ENCODE peak calls at places on chromosomes 4 and X, in seven cellular contexts. C is MM.1S; U is activated T-helper 2 cell treated with anti-CD3 and anti-CD28 coated beads, Interferon-gamma antibody, Interleukin-2, Interleukin-4, amounts not matched to agents 10 μg/mL and 5 μg/mL and 100 μg/mL, durations not matched to agents 14 hours and 24 hours and 36 hours; L is left cardiac atrium; Z is fibroblast of pulmonary artery; S is LoVo; P is activated CD8-positive, alpha-beta memory T cell treated with anti-CD3 and anti-CD28 coated beads for 4 hours. V is an unnamed sample.

GRCh38 chr4:174696657-174697056 is 132.4 kb downstream of the GLRA3 start:
- DNase-seq in C (no peak), U (no peak), L (no peak), Z (no peak), S (no peak), P (no peak), V (no peak)

GRCh38 chr4:123783936-123784335 is 387.3 kb downstream of the SPRY1 start:
- DNase-seq in C (no peak), U (no peak), L (no peak), Z (no peak), S (no peak), P (no peak), V (peak; percentile 18)

GRCh38 chrX:2888309-2888708 is 40.8 kb downstream of the ARSD start:
- DNase-seq in C (no peak), U (no peak), L (no peak), Z (no peak), S (no peak), P (no peak), V (no peak)

GRCh38 chrX:47927212-47927611 is 76.6 kb downstream of the ZNF182 start:
- DNase-seq in C (no peak), U (no peak), L (no peak), Z (no peak), S (no peak), P (no peak), V (no peak)

GRCh38 chr4:16914208-16914607 is 15.8 kb upstream of the LDB2 start:
- DNase-seq in C (peak; percentile 7), U (no peak), L (no peak), Z (peak; percentile 65), S (no peak), P (no peak), V (no peak)

GRCh38 chrX:110520053-110520452 is 161.4 kb downstream of the RTL9 start:
- DNase-seq in C (no peak), U (no peak), L (no peak), Z (no peak), S (no peak), P (no peak), V (no peak)

GRCh38 chrX:11887175-11887574 is 129.1 kb downstream of the MSL3 start:
- DNase-seq in C (no peak), U (no peak), L (no peak), Z (no peak), S (no peak), P (no peak), V (no peak)

GRCh38 chrX:71542411-71542810 is 9.5 kb downstream of the OGT start:
- DNase-seq in C (no peak), U (no peak), L (no peak), Z (peak; percentile 76), S (peak; percentile 48), P (no peak), V (peak; percentile 68)

GRCh38 chrX:44875185-44875489 is 2.1 kb downstream of the KDM6A start:
- DNase-seq in C (no peak), U (no peak), L (no peak), Z (no peak), S (no peak), P (no peak), V (no peak)

GRCh38 chr4:120616-121015 is 3.7 kb upstream of the ZNF718 start:
- DNase-seq in C (no peak), U (no peak), L (no peak), Z (no peak), S (no peak), P (no peak), V (no peak)

GRCh38 chrX:134528936-134529335 is 69.0 kb downstream of the HPRT1 start:
- DNase-seq in C (peak; percentile 69), U (no peak), L (no peak), Z (no peak), S (no peak), P (no peak), V (no peak)

GRCh38 chr4:125538670-125539069 is 223.9 kb downstream of the FAT4 start:
- DNase-seq in C (no peak), U (no peak), L (no peak), Z (peak; percentile 41), S (no peak), P (no peak), V (no peak)

GRCh38 chr4:21697583-21697982 is 251.0 kb downstream of the KCNIP4 start:
- DNase-seq in C (no peak), U (no peak), L (no peak), Z (no peak), S (no peak), P (no peak), V (peak; percentile 65)

GRCh38 chr4:4862665-4863482 is 3.4 kb downstream of the MSX1 start:
- DNase-seq in C (no peak), U (no peak), L (no peak), Z (no peak), S (no peak), P (no peak), V (no peak)

GRCh38 chr4:151674804-151675290 is 86.0 kb downstream of the GATB start:
- DNase-seq in C (no peak), U (no peak), L (peak; percentile 71), Z (peak; percentile 31), S (no peak), P (no peak), V (no peak)

GRCh38 chrX:95040104-95040503 is 1366.1 kb downstream of the FAM133A start:
- DNase-seq in C (peak; percentile 30), U (no peak), L (no peak), Z (no peak), S (no peak), P (no peak), V (no peak)

GRCh38 chr4:113317523-113317922 is 268.1 kb downstream of the ANK2 start:
- DNase-seq in C (no peak), U (no peak), L (no peak), Z (no peak), S (no peak), P (no peak), V (peak; percentile 9)

GRCh38 chrX:129496625-129497024 is 26.7 kb downstream of the SMARCA1 start:
- DNase-seq in C (no peak), U (no peak), L (no peak), Z (no peak), S (no peak), P (no peak), V (peak; percentile 38)

GRCh38 chrX:143854006-143854405 is 29.9 kb upstream of the UBE2NL start:
- DNase-seq in C (no peak), U (no peak), L (no peak), Z (peak; percentile 49), S (no peak), P (no peak), V (peak; percentile 61)

GRCh38 chr4:151563194-151563593 is 154.2 kb downstream of the FHIP1A start:
- DNase-seq in C (no peak), U (no peak), L (no peak), Z (no peak), S (no peak), P (no peak), V (peak; percentile 22)

GRCh38 chr4:53886090-53886489 is 178.3 kb downstream of the CHIC2 start:
- DNase-seq in C (no peak), U (no peak), L (no peak), Z (no peak), S (no peak), P (no peak), V (no peak)

GRCh38 chrX:1903380-1903935 is 288.6 kb downstream of the ASMT start:
- DNase-seq in C (no peak), U (no peak), L (no peak), Z (peak; percentile 16), S (peak; percentile 18), P (no peak), V (peak; percentile 95)

GRCh38 chr4:8651661-8652180 is 59.2 kb downstream of the CPZ start:
- DNase-seq in C (no peak), U (no peak), L (no peak), Z (no peak), S (no peak), P (no peak), V (no peak)

GRCh38 chr4:151750156-151750555 is 10.7 kb downstream of the GATB start:
- DNase-seq in C (no peak), U (no peak), L (no peak), Z (no peak), S (no peak), P (no peak), V (no peak)

GRCh38 chr4:17502764-17503163 is 9.1 kb downstream of the QDPR start:
- DNase-seq in C (no peak), U (no peak), L (no peak), Z (peak; percentile 8), S (no peak), P (no peak), V (peak; percentile 86)

GRCh38 chrX:140510895-140511295 is 6.0 kb upstream of the SOX3 start:
- DNase-seq in C (no peak), U (no peak), L (no peak), Z (no peak), S (no peak), P (no peak), V (no peak)

GRCh38 chr4:100819505-100819904 is 301.7 kb upstream of the EMCN start:
- DNase-seq in C (no peak), U (no peak), L (no peak), Z (no peak), S (no peak), P (no peak), V (no peak)

GRCh38 chrX:154987940-154988339 is 34.6 kb downstream of the F8 start:
- DNase-seq in C (no peak), U (no peak), L (no peak), Z (no peak), S (no peak), P (no peak), V (no peak)

GRCh38 chr4:184806246-184806550 is 19.6 kb downstream of the ACSL1 start:
- DNase-seq in C (no peak), U (no peak), L (no peak), Z (no peak), S (no peak), P (no peak), V (no peak)

GRCh38 chrX:47191331-47191730 is 2.3 kb upstream of the UBA1 start:
- DNase-seq in C (peak; percentile 55), U (peak; percentile 24), L (peak; percentile 24), Z (no peak), S (peak; percentile 56), P (peak; percentile 26), V (peak; percentile 44)

GRCh38 chrX:20224814-20225487 is 41.8 kb downstream of the RPS6KA3 start:
- DNase-seq in C (no peak), U (no peak), L (no peak), Z (no peak), S (no peak), P (no peak), V (peak; percentile 38)

GRCh38 chr4:80999943-81000342 is 30.6 kb upstream of the BMP3 start:
- DNase-seq in C (no peak), U (no peak), L (no peak), Z (no peak), S (no peak), P (no peak), V (no peak)

GRCh38 chr4:27270435-27270834 is 409.8 kb downstream of the STIM2 start:
- DNase-seq in C (no peak), U (no peak), L (no peak), Z (no peak), S (no peak), P (no peak), V (peak; percentile 87)

GRCh38 chrX:153633607-153634180 is 13.3 kb upstream of the DUSP9 start:
- DNase-seq in C (no peak), U (no peak), L (no peak), Z (no peak), S (no peak), P (no peak), V (no peak)

GRCh38 chr4:72888331-72888730 is 181.2 kb downstream of the COX18 start:
- DNase-seq in C (no peak), U (no peak), L (no peak), Z (no peak), S (no peak), P (no peak), V (no peak)

GRCh38 chr4:130336585-130337217 is 1240.7 kb downstream of the C4orf33 start:
- DNase-seq in C (peak; percentile 47), U (no peak), L (no peak), Z (peak; percentile 41), S (peak; percentile 15), P (no peak), V (no peak)

GRCh38 chr4:57020467-57021101 is 41.9 kb downstream of the POLR2B start:
- DNase-seq in C (no peak), U (no peak), L (no peak), Z (peak; percentile 94), S (no peak), P (no peak), V (peak; percentile 95)

GRCh38 chrX:65643786-65644111 is 23.7 kb upstream of the MSN start:
- DNase-seq in C (no peak), U (no peak), L (no peak), Z (no peak), S (no peak), P (no peak), V (no peak)

V was measured in PC-3.